ENCODE peak calls at places on chromosomes 11 and 22, in seven cellular contexts. E is fibroblast of the conjunctiva, Z is adipocyte, C is GM12865, P is amniotic stem cell, L is AG04449, K is NCI-H2171. N is an unnamed sample.
A peak's percentile ranks its signal among the peaks of the same experiment; 100 is the strongest.

GRCh38 chr11:9787981-9788521 is 124.2 kb downstream of the SWAP70 start:
- DNase-seq in E (peak; percentile 93), Z (peak; percentile 87), C (peak; percentile 6), P (peak; percentile 69), L (peak; percentile 55), K (no peak), N (no peak)

GRCh38 chr11:17272823-17273222 is 3.7 kb upstream of the NUCB2 start:
- DNase-seq in E (no peak), Z (no peak), C (no peak), P (no peak), L (no peak), K (no peak), N (peak; percentile 52)

GRCh38 chr11:12897867-12898266 is 111.2 kb upstream of the RASSF10 start:
- DNase-seq in E (no peak), Z (no peak), C (no peak), P (no peak), L (no peak), K (no peak), N (no peak)

GRCh38 chr22:43951966-43952365 is 3.3 kb upstream of the SAMM50 start:
- DNase-seq in E (no peak), Z (no peak), C (no peak), P (no peak), L (no peak), K (no peak), N (no peak)

GRCh38 chr11:18853086-18853720 is 61.6 kb upstream of the PTPN5 start:
- DNase-seq in E (peak; percentile 3), Z (peak; percentile 15), C (peak; percentile 48), P (no peak), L (no peak), K (no peak), N (peak; percentile 27)

GRCh38 chr11:66112041-66112491 is 42.0 kb downstream of the PACS1 start:
- DNase-seq in E (no peak), Z (no peak), C (peak; percentile 24), P (no peak), L (no peak), K (no peak), N (peak; percentile 26)

GRCh38 chr11:13440100-13440855 is 22.7 kb downstream of the BTBD10 start:
- DNase-seq in E (peak; percentile 83), Z (peak; percentile 96), C (no peak), P (peak; percentile 68), L (peak; percentile 84), K (no peak), N (no peak)

GRCh38 chr22:45164217-45165123 is 745 bp downstream of the NUP50 start:
- DNase-seq in E (no peak), Z (peak; percentile 56), C (peak; percentile 31), P (no peak), L (no peak), K (no peak), N (peak; percentile 31)

GRCh38 chr11:14359573-14360031 is 619 bp upstream of the RRAS2 start:
- DNase-seq in E (no peak), Z (no peak), C (no peak), P (no peak), L (no peak), K (no peak), N (no peak)